ENCODE peak calls at places on chromosomes 6 and 20, in four cellular contexts. A is activated CD4-positive, alpha-beta T cell treated with anti-CD3 and anti-CD28 coated beads for 4 hours; T is LoVo; F is posterior vena cava. U is an unnamed sample.

GRCh38 chr6:3585320-3585935 is 128.6 kb upstream of the SLC22A23 start:
- DNase-seq in T (peak), A (no peak), F (no peak), U (no peak)

GRCh38 chr20:32820000-32820697 is 395 bp downstream of the MAPRE1 start:
- DNase-seq in T (peak), F (peak), A (peak), U (peak)

GRCh38 chr6:155121699-155122098 is 126.6 kb downstream of the TIAM2 start:
- DNase-seq in A (no peak), T (no peak), F (no peak), U (no peak)

GRCh38 chr6:39490120-39490519 is 167.6 kb upstream of the KCNK16 start:
- DNase-seq in T (no peak), A (no peak), F (no peak), U (no peak)

GRCh38 chr20:64032706-64033624 is 3.0 kb upstream of the C20orf204 start:
- DNase-seq in T (no peak), A (no peak), F (no peak), U (no peak)

GRCh38 chr20:4813076-4813838 is 91.5 kb downstream of the PRND start:
- DNase-seq in A (peak), F (peak), T (no peak), U (no peak)

GRCh38 chr6:63731946-63732735 is 96.5 kb downstream of the PHF3 start:
- DNase-seq in F (no peak), T (no peak), A (no peak), U (no peak)

GRCh38 chr6:5776104-5776503 is 230.6 kb downstream of the NRN1 start:
- DNase-seq in T (no peak), F (no peak), A (no peak), U (no peak)

GRCh38 chr6:157471077-157471686 is 90.2 kb downstream of the ZDHHC14 start:
- DNase-seq in F (no peak), T (no peak), A (no peak), U (no peak)

GRCh38 chr6:148720371-148720770 is 26.5 kb upstream of the UST start:
- DNase-seq in F (no peak), T (no peak), A (no peak), U (no peak)

GRCh38 chr20:25487306-25487705 is 79.8 kb downstream of the GINS1 start:
- DNase-seq in A (no peak), T (no peak), F (no peak), U (no peak)

GRCh38 chr6:150238294-150238693 is 95.5 kb downstream of the PPP1R14C start:
- DNase-seq in T (no peak), F (no peak), A (no peak), U (no peak)

GRCh38 chr20:39897781-39898466 is 791.1 kb downstream of the MAFB start:
- DNase-seq in A (no peak), T (no peak), F (no peak), U (no peak)

GRCh38 chr6:21019614-21020013 is 485.4 kb downstream of the CDKAL1 start:
- DNase-seq in A (no peak), F (no peak), T (no peak), U (no peak)

GRCh38 chr20:57993738-57994431 is 234.6 kb downstream of the ANKRD60 start:
- DNase-seq in T (peak), A (no peak), F (no peak), U (no peak)

GRCh38 chr6:89122625-89123024 is 4.8 kb upstream of the SRSF12 start:
- DNase-seq in T (peak), F (no peak), A (no peak), U (no peak)

GRCh38 chr6:121437861-121438651 is 2.6 kb downstream of the GJA1 start:
- DNase-seq in A (no peak), T (no peak), F (no peak), U (no peak)

U was measured in ureter.